ENCODE peak calls at places on chromosomes 4 and X, in five cellular contexts. One of them, this sample, is unnamed.
A peak's percentile ranks its signal among the peaks of the same experiment; 100 is the strongest.

GRCh38 chr4:185183622-185184281 is 20.0 kb downstream of the CFAP97 start:
- DNase-seq in LoVo: peak; percentile 84
- DNase-seq in heart left ventricle: peak; percentile 85
- DNase-seq in EL: peak; percentile 81
- DNase-seq in myocyte: peak; percentile 92
- DNase-seq in this sample: no peak

GRCh38 chrX:108131471-108131870 is 39.9 kb downstream of the ATG4A start:
- DNase-seq in LoVo: no peak
- DNase-seq in heart left ventricle: peak; percentile 16
- DNase-seq in EL: peak; percentile 51
- DNase-seq in myocyte: no peak
- DNase-seq in this sample: no peak

GRCh38 chr4:33086351-33086900 is 2366.3 kb downstream of the PCDH7 start:
- DNase-seq in LoVo: no peak
- DNase-seq in heart left ventricle: no peak
- DNase-seq in EL: no peak
- DNase-seq in myocyte: no peak
- DNase-seq in this sample: no peak

GRCh38 chr4:163194593-163194992 is 27.9 kb upstream of the NAF1 start:
- DNase-seq in LoVo: no peak
- DNase-seq in heart left ventricle: no peak
- DNase-seq in EL: no peak
- DNase-seq in myocyte: no peak
- DNase-seq in this sample: no peak

GRCh38 chr4:1200425-1201035 is 28.1 kb upstream of the SPON2 start:
- DNase-seq in LoVo: no peak
- DNase-seq in heart left ventricle: peak; percentile 57
- DNase-seq in EL: peak; percentile 92
- DNase-seq in myocyte: peak; percentile 85
- DNase-seq in this sample: no peak

GRCh38 chr4:1191621-1192020 is 19.2 kb upstream of the SPON2 start:
- DNase-seq in LoVo: peak; percentile 1
- DNase-seq in heart left ventricle: no peak
- DNase-seq in EL: no peak
- DNase-seq in myocyte: no peak
- DNase-seq in this sample: no peak

GRCh38 chr4:88812420-88812819 is 114.8 kb upstream of the NAP1L5 start:
- DNase-seq in LoVo: no peak
- DNase-seq in heart left ventricle: no peak
- DNase-seq in EL: no peak
- DNase-seq in myocyte: no peak
- DNase-seq in this sample: no peak

GRCh38 chr4:14829795-14830194 is 172.5 kb upstream of the CPEB2 start:
- DNase-seq in LoVo: no peak
- DNase-seq in heart left ventricle: no peak
- DNase-seq in EL: no peak
- DNase-seq in myocyte: no peak
- DNase-seq in this sample: no peak

GRCh38 chrX:136183917-136184316 is 36.6 kb downstream of the FHL1 start:
- DNase-seq in LoVo: no peak
- DNase-seq in heart left ventricle: no peak
- DNase-seq in EL: no peak
- DNase-seq in myocyte: peak; percentile 45
- DNase-seq in this sample: no peak

GRCh38 chrX:29090811-29091210 is 503.6 kb downstream of the IL1RAPL1 start:
- DNase-seq in LoVo: peak; percentile 5
- DNase-seq in heart left ventricle: no peak
- DNase-seq in EL: no peak
- DNase-seq in myocyte: no peak
- DNase-seq in this sample: no peak

GRCh38 chrX:20729421-20729820 is 462.7 kb upstream of the RPS6KA3 start:
- DNase-seq in LoVo: no peak
- DNase-seq in heart left ventricle: no peak
- DNase-seq in EL: no peak
- DNase-seq in myocyte: peak; percentile 12
- DNase-seq in this sample: no peak

GRCh38 chr4:146338512-146338911 is 124.2 kb downstream of the REELD1 start:
- DNase-seq in LoVo: no peak
- DNase-seq in heart left ventricle: no peak
- DNase-seq in EL: no peak
- DNase-seq in myocyte: no peak
- DNase-seq in this sample: no peak

GRCh38 chr4:7323872-7324650 is 110.7 kb downstream of the PSAPL1 start:
- DNase-seq in LoVo: no peak
- DNase-seq in heart left ventricle: no peak
- DNase-seq in EL: no peak
- DNase-seq in myocyte: peak; percentile 91
- DNase-seq in this sample: no peak

GRCh38 chr4:14375816-14376215 is 626.5 kb upstream of the CPEB2 start:
- DNase-seq in LoVo: no peak
- DNase-seq in heart left ventricle: no peak
- DNase-seq in EL: peak; percentile 73
- DNase-seq in myocyte: peak; percentile 11
- DNase-seq in this sample: no peak

GRCh38 chr4:82705881-82706280 is 92.7 kb downstream of the SCD5 start:
- DNase-seq in LoVo: no peak
- DNase-seq in heart left ventricle: no peak
- DNase-seq in EL: peak; percentile 56
- DNase-seq in myocyte: peak; percentile 23
- DNase-seq in this sample: no peak

GRCh38 chr4:112296949-112297483 is at the start of gene ALPK1:
- DNase-seq in LoVo: peak; percentile 83
- DNase-seq in heart left ventricle: no peak
- DNase-seq in EL: peak; percentile 82
- DNase-seq in myocyte: peak; percentile 81
- DNase-seq in this sample: no peak

GRCh38 chr4:8911311-8912088 is 39.9 kb upstream of the HMX1 start:
- DNase-seq in LoVo: no peak
- DNase-seq in heart left ventricle: peak; percentile 13
- DNase-seq in EL: peak; percentile 24
- DNase-seq in myocyte: no peak
- DNase-seq in this sample: no peak

GRCh38 chr4:8112672-8113071 is 45.9 kb downstream of the ABLIM2 start:
- DNase-seq in LoVo: no peak
- DNase-seq in heart left ventricle: no peak
- DNase-seq in EL: no peak
- DNase-seq in myocyte: no peak
- DNase-seq in this sample: no peak

GRCh38 chr4:74490736-74491135 is 45.8 kb downstream of the AREG start:
- DNase-seq in LoVo: no peak
- DNase-seq in heart left ventricle: no peak
- DNase-seq in EL: no peak
- DNase-seq in myocyte: no peak
- DNase-seq in this sample: no peak

GRCh38 chr4:144734522-144734921 is 88.6 kb downstream of the HHIP start:
- DNase-seq in LoVo: no peak
- DNase-seq in heart left ventricle: no peak
- DNase-seq in EL: peak; percentile 60
- DNase-seq in myocyte: no peak
- DNase-seq in this sample: no peak

GRCh38 chrX:13473666-13474516 is 95.5 kb upstream of the EGFL6 start:
- DNase-seq in LoVo: no peak
- DNase-seq in heart left ventricle: no peak
- DNase-seq in EL: no peak
- DNase-seq in myocyte: peak; percentile 76
- DNase-seq in this sample: no peak

This sample was measured in iPS DF 19.7.